ENCODE peak calls at places on chromosomes 6 and 20, in six cellular contexts. One of them, this sample, is unnamed.

GRCh38 chr6:148523051-148523450 is 180.4 kb downstream of the SASH1 start:
- DNase-seq in LoVo: no peak
- DNase-seq in NCI-H1092 treated with DMSO at 0.1 percent for 48 hours: no peak
- DNase-seq in HuH-7.5: no peak
- DNase-seq in GDM1: no peak
- DNase-seq in dorsolateral prefrontal cortex: no peak
- DNase-seq in this sample: no peak

GRCh38 chr6:84860493-84860892 is 96.1 kb upstream of the TBX18 start:
- DNase-seq in LoVo: no peak
- DNase-seq in NCI-H1092 treated with DMSO at 0.1 percent for 48 hours: no peak
- DNase-seq in HuH-7.5: no peak
- DNase-seq in GDM1: no peak
- DNase-seq in dorsolateral prefrontal cortex: no peak
- DNase-seq in this sample: no peak

GRCh38 chr6:93088675-93089575 is 330.4 kb downstream of the EPHA7 start:
- DNase-seq in LoVo: no peak
- DNase-seq in NCI-H1092 treated with DMSO at 0.1 percent for 48 hours: no peak
- DNase-seq in HuH-7.5: no peak
- DNase-seq in GDM1: peak
- DNase-seq in dorsolateral prefrontal cortex: no peak
- DNase-seq in this sample: no peak

GRCh38 chr20:23237166-23237565 is 113.4 kb upstream of the NXT1 start:
- DNase-seq in LoVo: no peak
- DNase-seq in NCI-H1092 treated with DMSO at 0.1 percent for 48 hours: no peak
- DNase-seq in HuH-7.5: no peak
- DNase-seq in GDM1: no peak
- DNase-seq in dorsolateral prefrontal cortex: no peak
- DNase-seq in this sample: no peak

GRCh38 chr6:63790334-63790733 is 154.7 kb downstream of the PHF3 start:
- DNase-seq in LoVo: no peak
- DNase-seq in NCI-H1092 treated with DMSO at 0.1 percent for 48 hours: no peak
- DNase-seq in HuH-7.5: no peak
- DNase-seq in GDM1: no peak
- DNase-seq in dorsolateral prefrontal cortex: no peak
- DNase-seq in this sample: no peak

GRCh38 chr20:34762031-34762555 is 57.9 kb downstream of the TP53INP2 start:
- DNase-seq in LoVo: no peak
- DNase-seq in NCI-H1092 treated with DMSO at 0.1 percent for 48 hours: no peak
- DNase-seq in HuH-7.5: no peak
- DNase-seq in GDM1: no peak
- DNase-seq in dorsolateral prefrontal cortex: no peak
- DNase-seq in this sample: no peak

GRCh38 chr6:100775667-100776066 is 105.5 kb downstream of the ASCC3 start:
- DNase-seq in LoVo: no peak
- DNase-seq in NCI-H1092 treated with DMSO at 0.1 percent for 48 hours: peak
- DNase-seq in HuH-7.5: no peak
- DNase-seq in GDM1: no peak
- DNase-seq in dorsolateral prefrontal cortex: no peak
- DNase-seq in this sample: no peak

GRCh38 chr6:15297895-15298590 is 52.2 kb downstream of the JARID2 start:
- DNase-seq in LoVo: no peak
- DNase-seq in NCI-H1092 treated with DMSO at 0.1 percent for 48 hours: no peak
- DNase-seq in HuH-7.5: no peak
- DNase-seq in GDM1: no peak
- DNase-seq in dorsolateral prefrontal cortex: no peak
- DNase-seq in this sample: no peak

GRCh38 chr6:113439861-113440260 is 417.3 kb upstream of the MARCKS start:
- DNase-seq in LoVo: no peak
- DNase-seq in NCI-H1092 treated with DMSO at 0.1 percent for 48 hours: no peak
- DNase-seq in HuH-7.5: no peak
- DNase-seq in GDM1: no peak
- DNase-seq in dorsolateral prefrontal cortex: no peak
- DNase-seq in this sample: no peak

GRCh38 chr6:146545608-146546007 is 2.0 kb downstream of the RAB32 start:
- DNase-seq in LoVo: no peak
- DNase-seq in NCI-H1092 treated with DMSO at 0.1 percent for 48 hours: no peak
- DNase-seq in HuH-7.5: no peak
- DNase-seq in GDM1: no peak
- DNase-seq in dorsolateral prefrontal cortex: no peak
- DNase-seq in this sample: no peak

GRCh38 chr20:53774487-53775203 is 181.0 kb upstream of the ZNF217 start:
- DNase-seq in LoVo: peak
- DNase-seq in NCI-H1092 treated with DMSO at 0.1 percent for 48 hours: no peak
- DNase-seq in HuH-7.5: no peak
- DNase-seq in GDM1: no peak
- DNase-seq in dorsolateral prefrontal cortex: no peak
- DNase-seq in this sample: no peak

GRCh38 chr6:150857062-150857905 is 8.2 kb upstream of the MTHFD1L start:
- DNase-seq in LoVo: peak
- DNase-seq in NCI-H1092 treated with DMSO at 0.1 percent for 48 hours: no peak
- DNase-seq in HuH-7.5: no peak
- DNase-seq in GDM1: peak
- DNase-seq in dorsolateral prefrontal cortex: no peak
- DNase-seq in this sample: no peak

GRCh38 chr6:33609019-33609418 is 12.1 kb upstream of the ITPR3 start:
- DNase-seq in LoVo: no peak
- DNase-seq in NCI-H1092 treated with DMSO at 0.1 percent for 48 hours: no peak
- DNase-seq in HuH-7.5: no peak
- DNase-seq in GDM1: no peak
- DNase-seq in dorsolateral prefrontal cortex: no peak
- DNase-seq in this sample: no peak

GRCh38 chr6:161596807-161597505 is 323.1 kb upstream of the AGPAT4 start:
- DNase-seq in LoVo: no peak
- DNase-seq in NCI-H1092 treated with DMSO at 0.1 percent for 48 hours: no peak
- DNase-seq in HuH-7.5: no peak
- DNase-seq in GDM1: no peak
- DNase-seq in dorsolateral prefrontal cortex: no peak
- DNase-seq in this sample: no peak

GRCh38 chr6:27059621-27060425 is 187.7 kb upstream of the PRSS16 start:
- DNase-seq in LoVo: peak
- DNase-seq in NCI-H1092 treated with DMSO at 0.1 percent for 48 hours: peak
- DNase-seq in HuH-7.5: no peak
- DNase-seq in GDM1: no peak
- DNase-seq in dorsolateral prefrontal cortex: no peak
- DNase-seq in this sample: no peak

GRCh38 chr6:139287868-139288267 is 3.9 kb downstream of the TXLNB start:
- DNase-seq in LoVo: no peak
- DNase-seq in NCI-H1092 treated with DMSO at 0.1 percent for 48 hours: no peak
- DNase-seq in HuH-7.5: no peak
- DNase-seq in GDM1: no peak
- DNase-seq in dorsolateral prefrontal cortex: no peak
- DNase-seq in this sample: no peak

GRCh38 chr20:3483309-3483708 is 12.5 kb downstream of the ATRN start:
- DNase-seq in LoVo: no peak
- DNase-seq in NCI-H1092 treated with DMSO at 0.1 percent for 48 hours: no peak
- DNase-seq in HuH-7.5: no peak
- DNase-seq in GDM1: no peak
- DNase-seq in dorsolateral prefrontal cortex: no peak
- DNase-seq in this sample: no peak

GRCh38 chr6:87860902-87861301 is 158.9 kb upstream of the AKIRIN2 start:
- DNase-seq in LoVo: no peak
- DNase-seq in NCI-H1092 treated with DMSO at 0.1 percent for 48 hours: no peak
- DNase-seq in HuH-7.5: no peak
- DNase-seq in GDM1: no peak
- DNase-seq in dorsolateral prefrontal cortex: no peak
- DNase-seq in this sample: no peak

GRCh38 chr20:54550776-54551396 is 75.5 kb downstream of the DOK5 start:
- DNase-seq in LoVo: no peak
- DNase-seq in NCI-H1092 treated with DMSO at 0.1 percent for 48 hours: no peak
- DNase-seq in HuH-7.5: no peak
- DNase-seq in GDM1: no peak
- DNase-seq in dorsolateral prefrontal cortex: no peak
- DNase-seq in this sample: no peak

GRCh38 chr6:27893836-27894807 is 18.1 kb downstream of the OR2B2 start:
- DNase-seq in LoVo: peak
- DNase-seq in NCI-H1092 treated with DMSO at 0.1 percent for 48 hours: peak
- DNase-seq in HuH-7.5: no peak
- DNase-seq in GDM1: peak
- DNase-seq in dorsolateral prefrontal cortex: peak
- DNase-seq in this sample: peak

GRCh38 chr6:11011787-11012234 is 32.3 kb downstream of the ELOVL2 start:
- DNase-seq in LoVo: no peak
- DNase-seq in NCI-H1092 treated with DMSO at 0.1 percent for 48 hours: no peak
- DNase-seq in HuH-7.5: peak
- DNase-seq in GDM1: no peak
- DNase-seq in dorsolateral prefrontal cortex: no peak
- DNase-seq in this sample: no peak

GRCh38 chr6:16624631-16625299 is 136.5 kb downstream of the ATXN1 start:
- DNase-seq in LoVo: no peak
- DNase-seq in NCI-H1092 treated with DMSO at 0.1 percent for 48 hours: no peak
- DNase-seq in HuH-7.5: no peak
- DNase-seq in GDM1: no peak
- DNase-seq in dorsolateral prefrontal cortex: no peak
- DNase-seq in this sample: no peak

GRCh38 chr6:169930799-169931198 is 179.4 kb downstream of the ERMARD start:
- DNase-seq in LoVo: no peak
- DNase-seq in NCI-H1092 treated with DMSO at 0.1 percent for 48 hours: peak
- DNase-seq in HuH-7.5: no peak
- DNase-seq in GDM1: no peak
- DNase-seq in dorsolateral prefrontal cortex: no peak
- DNase-seq in this sample: no peak

GRCh38 chr20:57169162-57169561 is 97.3 kb downstream of the BMP7 start:
- DNase-seq in LoVo: no peak
- DNase-seq in NCI-H1092 treated with DMSO at 0.1 percent for 48 hours: no peak
- DNase-seq in HuH-7.5: no peak
- DNase-seq in GDM1: no peak
- DNase-seq in dorsolateral prefrontal cortex: no peak
- DNase-seq in this sample: no peak

GRCh38 chr6:133837801-133838349 is 51.0 kb upstream of the TCF21 start:
- DNase-seq in LoVo: peak
- DNase-seq in NCI-H1092 treated with DMSO at 0.1 percent for 48 hours: peak
- DNase-seq in HuH-7.5: peak
- DNase-seq in GDM1: no peak
- DNase-seq in dorsolateral prefrontal cortex: no peak
- DNase-seq in this sample: no peak

GRCh38 chr6:106146852-106147351 is 60.8 kb downstream of the PRDM1 start:
- DNase-seq in LoVo: no peak
- DNase-seq in NCI-H1092 treated with DMSO at 0.1 percent for 48 hours: no peak
- DNase-seq in HuH-7.5: no peak
- DNase-seq in GDM1: no peak
- DNase-seq in dorsolateral prefrontal cortex: no peak
- DNase-seq in this sample: no peak

GRCh38 chr20:17860306-17861197 is 108.0 kb downstream of the SNX5 start:
- DNase-seq in LoVo: no peak
- DNase-seq in NCI-H1092 treated with DMSO at 0.1 percent for 48 hours: no peak
- DNase-seq in HuH-7.5: no peak
- DNase-seq in GDM1: no peak
- DNase-seq in dorsolateral prefrontal cortex: no peak
- DNase-seq in this sample: no peak

GRCh38 chr6:36731622-36732310 is 34.1 kb downstream of the RAB44 start:
- DNase-seq in LoVo: no peak
- DNase-seq in NCI-H1092 treated with DMSO at 0.1 percent for 48 hours: no peak
- DNase-seq in HuH-7.5: no peak
- DNase-seq in GDM1: no peak
- DNase-seq in dorsolateral prefrontal cortex: no peak
- DNase-seq in this sample: no peak

GRCh38 chr6:5979650-5980427 is 26.9 kb downstream of the NRN1 start:
- DNase-seq in LoVo: no peak
- DNase-seq in NCI-H1092 treated with DMSO at 0.1 percent for 48 hours: no peak
- DNase-seq in HuH-7.5: no peak
- DNase-seq in GDM1: no peak
- DNase-seq in dorsolateral prefrontal cortex: no peak
- DNase-seq in this sample: no peak

GRCh38 chr6:87344513-87344912 is at the start of gene C6orf163:
- DNase-seq in LoVo: no peak
- DNase-seq in NCI-H1092 treated with DMSO at 0.1 percent for 48 hours: no peak
- DNase-seq in HuH-7.5: no peak
- DNase-seq in GDM1: no peak
- DNase-seq in dorsolateral prefrontal cortex: no peak
- DNase-seq in this sample: no peak

GRCh38 chr6:148595550-148595949 is 151.3 kb upstream of the UST start:
- DNase-seq in LoVo: no peak
- DNase-seq in NCI-H1092 treated with DMSO at 0.1 percent for 48 hours: no peak
- DNase-seq in HuH-7.5: no peak
- DNase-seq in GDM1: no peak
- DNase-seq in dorsolateral prefrontal cortex: no peak
- DNase-seq in this sample: no peak

GRCh38 chr20:50467618-50468373 is 42.4 kb upstream of the PTPN1 start:
- DNase-seq in LoVo: no peak
- DNase-seq in NCI-H1092 treated with DMSO at 0.1 percent for 48 hours: no peak
- DNase-seq in HuH-7.5: no peak
- DNase-seq in GDM1: peak
- DNase-seq in dorsolateral prefrontal cortex: no peak
- DNase-seq in this sample: no peak

GRCh38 chr20:2690718-2691117 is 1.9 kb upstream of the EBF4 start:
- DNase-seq in LoVo: no peak
- DNase-seq in NCI-H1092 treated with DMSO at 0.1 percent for 48 hours: no peak
- DNase-seq in HuH-7.5: no peak
- DNase-seq in GDM1: no peak
- DNase-seq in dorsolateral prefrontal cortex: no peak
- DNase-seq in this sample: no peak

GRCh38 chr6:108873251-108873650 is 25.0 kb downstream of the ARMC2 start:
- DNase-seq in LoVo: no peak
- DNase-seq in NCI-H1092 treated with DMSO at 0.1 percent for 48 hours: no peak
- DNase-seq in HuH-7.5: no peak
- DNase-seq in GDM1: no peak
- DNase-seq in dorsolateral prefrontal cortex: no peak
- DNase-seq in this sample: no peak

GRCh38 chr6:30378290-30378937 is 33.5 kb downstream of the RPP21 start:
- DNase-seq in LoVo: peak
- DNase-seq in NCI-H1092 treated with DMSO at 0.1 percent for 48 hours: no peak
- DNase-seq in HuH-7.5: peak
- DNase-seq in GDM1: no peak
- DNase-seq in dorsolateral prefrontal cortex: no peak
- DNase-seq in this sample: no peak

This sample was measured in C1 segment of cervical spinal cord.